ENCODE peak calls at places on chromosomes 2 and 18, in six cellular contexts. G, J, B, P, S and D are unnamed samples.

GRCh38 chr2:101793277-101793969 is 95.9 kb downstream of the MAP4K4 start:
- DNase-seq in G (no peak), J (peak; percentile 37), B (no peak), P (no peak), S (no peak), D (no peak)

GRCh38 chr2:211457325-211457724 is 900.9 kb downstream of the CPS1 start:
- DNase-seq in G (no peak), J (no peak), B (no peak), P (no peak), S (no peak), D (no peak)

GRCh38 chr18:59067873-59068272 is 71.8 kb upstream of the SEC11C start:
- DNase-seq in G (no peak), J (no peak), B (no peak), P (no peak), S (peak; percentile 18), D (no peak)

GRCh38 chr2:38462121-38462634 is 85.1 kb upstream of the ATL2 start:
- DNase-seq in G (no peak), J (no peak), B (no peak), P (peak; percentile 64), S (peak; percentile 94), D (no peak)

GRCh38 chr18:5542393-5543035 is 1.3 kb downstream of the EPB41L3 start:
- DNase-seq in G (peak; percentile 18), J (peak; percentile 35), B (no peak), P (no peak), S (peak; percentile 26), D (peak; percentile 61)

GRCh38 chr2:119649364-119649917 is 29.6 kb upstream of the TMEM177 start:
- DNase-seq in G (no peak), J (no peak), B (no peak), P (no peak), S (peak; percentile 46), D (no peak)

GRCh38 chr2:9107168-9108025 is 99.2 kb upstream of the ASAP2 start:
- DNase-seq in G (no peak), J (no peak), B (no peak), P (no peak), S (no peak), D (peak; percentile 81)

GRCh38 chr2:84077504-84077903 is 381.6 kb downstream of the SUCLG1 start:
- DNase-seq in G (no peak), J (no peak), B (no peak), P (no peak), S (no peak), D (no peak)

GRCh38 chr2:222179592-222179991 is 119.2 kb downstream of the PAX3 start:
- DNase-seq in G (no peak), J (no peak), B (no peak), P (no peak), S (no peak), D (no peak)

GRCh38 chr2:205848601-205849000 is 166.3 kb downstream of the NRP2 start:
- DNase-seq in G (no peak), J (no peak), B (no peak), P (no peak), S (peak; percentile 41), D (no peak)

GRCh38 chr2:134327367-134327766 is 73.5 kb downstream of the MGAT5 start:
- DNase-seq in G (no peak), J (no peak), B (no peak), P (no peak), S (peak; percentile 68), D (no peak)

GRCh38 chr18:76493213-76494107 is 1.6 kb downstream of the ZNF516 start:
- DNase-seq in G (no peak), J (no peak), B (no peak), P (peak; percentile 54), S (peak; percentile 72), D (no peak)

GRCh38 chr2:237262838-237263771 is 150.9 kb downstream of the COL6A3 start:
- DNase-seq in G (no peak), J (no peak), B (no peak), P (no peak), S (peak; percentile 89), D (no peak)

GRCh38 chr18:26813043-26813442 is 52.5 kb downstream of the AQP4 start:
- DNase-seq in G (no peak), J (peak; percentile 22), B (no peak), P (peak; percentile 15), S (no peak), D (no peak)

GRCh38 chr2:136067465-136067864 is 50.5 kb downstream of the CXCR4 start:
- DNase-seq in G (no peak), J (no peak), B (no peak), P (no peak), S (no peak), D (no peak)

GRCh38 chr2:10444463-10444862 is 3.7 kb downstream of the ODC1 start:
- DNase-seq in G (no peak), J (no peak), B (no peak), P (no peak), S (peak; percentile 14), D (no peak)

GRCh38 chr18:63366270-63366990 is 576 bp downstream of the KDSR start:
- DNase-seq in G (peak; percentile 29), J (peak; percentile 39), B (no peak), P (peak; percentile 68), S (peak; percentile 69), D (peak; percentile 70)

GRCh38 chr2:20040489-20041172 is 10.8 kb downstream of the LAPTM4A start:
- DNase-seq in G (no peak), J (no peak), B (no peak), P (no peak), S (peak; percentile 55), D (no peak)

DNA sequence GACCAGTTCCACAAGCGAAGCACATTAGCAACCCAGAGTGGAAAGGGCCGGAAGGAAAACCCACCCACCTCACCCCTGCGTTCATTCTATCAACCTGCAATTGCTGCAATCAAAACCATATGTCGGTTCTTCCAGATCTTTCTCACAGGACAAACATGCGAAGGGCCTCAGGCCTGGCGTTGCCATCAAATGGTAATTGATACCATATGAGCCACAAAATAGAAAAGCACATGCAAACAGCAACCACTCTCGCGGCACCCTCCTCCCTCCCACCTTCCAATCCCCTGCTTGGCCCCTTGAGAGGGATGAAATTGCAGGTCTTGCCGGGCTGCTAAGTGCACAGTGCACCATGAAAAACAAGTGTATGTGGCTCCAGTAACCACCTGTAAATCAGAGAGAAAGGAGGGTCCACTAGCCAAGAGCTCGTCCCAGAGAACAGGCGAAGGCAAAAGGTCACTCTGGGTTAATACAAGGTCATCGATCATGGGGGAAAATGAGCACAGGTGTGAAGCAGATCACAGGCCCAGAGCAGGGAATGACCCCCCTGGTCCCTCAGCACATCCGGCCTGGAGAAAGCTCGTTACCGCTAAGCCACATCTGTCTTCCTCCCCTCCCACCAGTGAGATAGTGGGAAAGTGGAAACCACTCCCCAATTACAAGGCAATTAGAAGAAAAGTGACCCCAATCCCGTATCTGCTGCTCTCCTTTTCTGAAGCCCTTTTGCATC is 287.4 kb downstream of the TCF4 start:
- DNase-seq in G (peak; percentile 6), J (no peak), B (no peak), P (no peak), S (peak; percentile 37), D (no peak)
- H3K4me3 ChIP-seq in G (no peak overlapping the region), J (peak overlapping the region; percentile 0), B (no peak overlapping the region), P (no peak overlapping the region), S (no peak overlapping the region), D (no peak overlapping the region)

GRCh38 chr2:212520340-212520739 is 18.3 kb downstream of the ERBB4 start:
- DNase-seq in G (no peak), J (no peak), B (no peak), P (no peak), S (no peak), D (no peak)
- TF ChIP-seq CTCF in G (peak; percentile 41), J (no peak), B (no peak), P (peak; percentile 38), S (peak; percentile 15), D (no peak)

GRCh38 chr2:45843136-45843535 is 191.7 kb downstream of the PRKCE start:
- DNase-seq in G (no peak), J (no peak), B (no peak), P (no peak), S (no peak), D (no peak)
- H3K4me1 ChIP-seq in G (peaks cover 35% of the 10 kb centered on the region), J (peaks cover 40% of the 10 kb centered on the region), B (peaks cover 11% of the 10 kb centered on the region), P (no peaks in the 10 kb centered on the region), S (peaks cover 2% of the 10 kb centered on the region), D (peaks cover 44% of the 10 kb centered on the region)

GRCh38 chr2:108909275-108909823 is 79.7 kb downstream of the EDAR start:
- DNase-seq in G (no peak), J (no peak), B (no peak), P (no peak), S (no peak), D (no peak)
- H3K4me3 ChIP-seq in G (no peak overlapping the region), J (no peak overlapping the region), B (no peak overlapping the region), P (no peak overlapping the region), S (no peak overlapping the region), D (no peak overlapping the region)

GRCh38 chr2:172425336-172425735 is 2.0 kb upstream of the ITGA6 start:
- DNase-seq in G (no peak), J (no peak), B (no peak), P (no peak), S (no peak), D (no peak)
- TF ChIP-seq CTCF in G (no peak), J (no peak), B (no peak), P (no peak), S (no peak), D (no peak)

GRCh38 chr18:48838166-48838775 is 112.5 kb downstream of the SMAD7 start:
- DNase-seq in G (no peak), J (no peak), B (no peak), P (no peak), S (no peak), D (peak; percentile 30)
- H3K4me1 ChIP-seq in G (peaks cover 42% of the 10 kb centered on the region), J (peaks cover 62% of the 10 kb centered on the region), B (peaks cover 65% of the 10 kb centered on the region), P (peaks cover 72% of the 10 kb centered on the region), S (peaks cover 34% of the 10 kb centered on the region), D (peaks cover 74% of the 10 kb centered on the region)